ENCODE peak calls at places on chromosomes 7 and 10, in six cellular contexts. V, B, T, G, R and F are unnamed samples.

GRCh38 chr7:50775826-50776225 is 6.9 kb downstream of the GRB10 start:
- DNase-seq in V (no peak), G (no peak), T (no peak), R (no peak), B (no peak), F (no peak)

GRCh38 chr10:62728479-62728878 is 76.0 kb upstream of the ADO start:
- DNase-seq in T (no peak), G (no peak), R (no peak), B (no peak), V (peak; percentile 30), F (no peak)

GRCh38 chr10:72124984-72125383 is 36.6 kb upstream of the SPOCK2 start:
- DNase-seq in T (no peak), R (no peak), V (no peak), G (no peak), B (no peak), F (no peak)

GRCh38 chr10:112663181-112663879 is 216.3 kb downstream of the VTI1A start:
- DNase-seq in B (no peak), T (peak; percentile 84), G (no peak), V (peak; percentile 78), R (no peak), F (no peak)

GRCh38 chr10:119337796-119338432 is 130.5 kb downstream of the GRK5 start:
- DNase-seq in G (no peak), B (no peak), T (peak; percentile 62), V (peak; percentile 91), R (no peak), F (no peak)

GRCh38 chr7:9407816-9408215 is 974.4 kb downstream of the NXPH1 start:
- DNase-seq in T (no peak), G (no peak), B (no peak), R (no peak), V (peak; percentile 69), F (no peak)

GRCh38 chr10:5948999-5949759 is 28.2 kb downstream of the IL15RA start:
- DNase-seq in B (no peak), R (no peak), T (peak; percentile 78), G (peak; percentile 65), V (peak; percentile 60), F (peak; percentile 67)

GRCh38 chr7:593324-594115 is 73.9 kb upstream of the PDGFA start:
- DNase-seq in T (no peak), G (no peak), B (no peak), V (no peak), R (no peak), F (no peak)

GRCh38 chr7:1123721-1124120 is 35.8 kb downstream of the GPER1 start:
- DNase-seq in V (peak; percentile 79), R (peak; percentile 20), B (no peak), G (no peak), T (peak; percentile 38), F (peak; percentile 61)

GRCh38 chr10:635088-635861 is 54.2 kb downstream of the DIP2C start:
- DNase-seq in T (no peak), R (peak; percentile 44), B (no peak), G (no peak), V (no peak), F (no peak)

GRCh38 chr7:138449580-138449979 is 10.5 kb upstream of the TRIM24 start:
- DNase-seq in B (no peak), T (no peak), R (peak; percentile 61), V (no peak), G (no peak), F (no peak)

GRCh38 chr10:84026821-84027257 is 112.5 kb upstream of the GHITM start:
- DNase-seq in G (no peak), B (no peak), V (peak; percentile 7), R (no peak), T (no peak), F (no peak)

GRCh38 chr7:3280445-3280844 is 20.6 kb upstream of the SDK1 start:
- DNase-seq in T (no peak), B (no peak), G (no peak), R (no peak), V (no peak), F (no peak)